ENCODE peak calls at places on chromosomes 4 and X, in six cellular contexts. H, U, C, S, A and J are unnamed samples.
A peak's percentile ranks its signal among the peaks of the same experiment; 100 is the strongest.

GRCh38 chr4:138910914-138911336 is 104.7 kb upstream of the NOCT start:
- DNase-seq in S (peak; percentile 72), U (peak; percentile 59), H (peak; percentile 55), A (peak; percentile 81), C (peak; percentile 86), J (peak; percentile 22)

GRCh38 chrX:148958896-148959295 is 458.5 kb downstream of the AFF2 start:
- DNase-seq in U (no peak), C (no peak), A (no peak), H (no peak), S (no peak), J (no peak)

GRCh38 chr4:188297873-188298272 is 158.6 kb downstream of the TRIML1 start:
- DNase-seq in A (no peak), U (no peak), C (peak; percentile 85), S (no peak), H (no peak), J (no peak)

GRCh38 chrX:21798677-21799219 is 40.7 kb upstream of the MBTPS2 start:
- DNase-seq in H (no peak), A (no peak), S (peak; percentile 26), U (no peak), C (peak; percentile 28), J (peak; percentile 14)

GRCh38 chrX:110847334-110847733 is 51.7 kb upstream of the CHRDL1 start:
- DNase-seq in C (peak; percentile 63), H (peak; percentile 75), S (no peak), A (no peak), U (no peak), J (no peak)

GRCh38 chrX:29299689-29300088 is 712.4 kb downstream of the IL1RAPL1 start:
- DNase-seq in H (no peak), U (no peak), S (no peak), A (no peak), C (no peak), J (no peak)

GRCh38 chrX:39497717-39498265 is 600.0 kb downstream of the BCOR start:
- DNase-seq in C (no peak), A (no peak), H (no peak), S (no peak), U (no peak), J (no peak)

GRCh38 chr4:70842761-70843435 is 3.2 kb upstream of the GRSF1 start:
- DNase-seq in C (no peak), H (no peak), S (no peak), U (no peak), A (no peak), J (no peak)

GRCh38 chrX:153867671-153868070 is 18.3 kb downstream of the L1CAM start:
- DNase-seq in U (no peak), S (no peak), A (no peak), H (no peak), C (no peak), J (no peak)

GRCh38 chrX:155747520-155747919 is 133.6 kb upstream of the VAMP7 start:
- DNase-seq in A (peak; percentile 27), U (no peak), H (peak; percentile 10), C (no peak), S (peak; percentile 80), J (peak; percentile 17)

GRCh38 chr4:65344278-65344825 is 325.9 kb downstream of the EPHA5 start:
- DNase-seq in U (no peak), H (no peak), A (no peak), C (no peak), S (no peak), J (no peak)

GRCh38 chrX:123455693-123456092 is 271.6 kb downstream of the GRIA3 start:
- DNase-seq in U (no peak), S (no peak), A (no peak), H (no peak), C (no peak), J (no peak)

GRCh38 chrX:122565952-122566351 is 618.1 kb upstream of the GRIA3 start:
- DNase-seq in H (no peak), U (no peak), C (peak; percentile 90), A (no peak), S (no peak), J (no peak)

DNA sequence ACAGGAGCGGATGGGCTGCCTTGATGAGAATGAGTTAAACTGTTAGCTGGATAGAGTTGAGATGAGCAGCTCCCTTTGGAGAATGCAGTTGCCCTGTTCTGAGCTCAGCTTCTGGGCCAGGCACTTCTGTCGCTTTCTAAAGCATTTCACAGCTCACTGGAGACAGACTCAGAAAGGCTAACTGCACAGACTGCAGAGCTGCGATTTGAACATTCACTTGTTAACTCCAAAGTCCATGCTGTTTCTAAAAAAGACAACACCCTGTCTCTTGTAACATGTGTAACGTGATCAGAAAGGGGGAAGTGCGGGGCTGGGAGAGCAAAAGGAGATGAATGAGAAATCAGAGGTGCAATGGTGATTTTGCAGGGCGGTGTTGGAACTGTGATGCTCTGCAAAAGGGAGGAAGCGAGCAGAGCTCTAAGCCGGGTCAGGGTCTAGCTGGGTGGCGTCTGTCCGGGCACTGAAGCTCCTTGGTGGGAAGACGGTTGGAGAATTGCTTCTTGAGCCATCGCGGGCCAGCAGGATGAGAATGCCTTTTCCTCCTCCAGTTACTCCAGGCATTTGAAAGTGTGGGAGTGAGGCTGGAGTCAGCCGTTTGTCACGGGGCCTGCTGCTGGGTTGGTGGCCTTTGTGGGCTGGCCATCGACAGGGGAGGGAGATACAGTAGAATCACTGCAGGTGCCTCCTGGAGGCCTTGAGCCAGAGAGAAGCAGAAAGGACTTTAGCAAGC is 20.3 kb downstream of the TBC1D14 start:
- DNase-seq in S (no peak), A (no peak), U (no peak), H (no peak), C (no peak), J (no peak)
- H3K4me3 ChIP-seq in S (no peak overlapping the region), A (no peak overlapping the region), U (no peak overlapping the region), H (peak overlapping the region; percentile 14), C (no peak overlapping the region), J (no peak overlapping the region)

GRCh38 chr4:145871209-145871608 is 67.4 kb downstream of the ZNF827 start:
- DNase-seq in A (no peak), S (no peak), U (no peak), C (no peak), H (no peak), J (no peak)

GRCh38 chr4:145865274-145865941 is 73.2 kb downstream of the ZNF827 start:
- DNase-seq in S (no peak), A (no peak), U (no peak), H (no peak), C (no peak), J (no peak)

GRCh38 chr4:145868637-145869409 is 69.8 kb downstream of the ZNF827 start:
- DNase-seq in S (no peak), H (no peak), A (no peak), C (peak; percentile 12), U (no peak), J (no peak)

GRCh38 chr4:145870155-145871020 is 68.2 kb downstream of the ZNF827 start:
- DNase-seq in U (no peak), A (no peak), C (no peak), H (no peak), S (no peak), J (no peak)

GRCh38 chr4:145867416-145867815 is 71.2 kb downstream of the ZNF827 start:
- DNase-seq in A (no peak), H (no peak), U (no peak), S (no peak), C (peak; percentile 22), J (no peak)
- H3K4me1 ChIP-seq in A (no peaks in the 10 kb centered on the region), H (no peaks in the 10 kb centered on the region), U (peaks cover 2% of the 10 kb centered on the region), S (no peaks in the 10 kb centered on the region), C (peaks cover 2% of the 10 kb centered on the region), J (peaks cover 45% of the 10 kb centered on the region)

GRCh38 chr4:55297346-55297745 is 48.7 kb upstream of the SRD5A3 start:
- DNase-seq in C (peak; percentile 5), H (no peak), A (no peak), S (peak; percentile 58), U (no peak), J (no peak)
- H3K4me3 ChIP-seq in C (no peak overlapping the region), H (no peak overlapping the region), A (no peak overlapping the region), S (no peak overlapping the region), U (no peak overlapping the region), J (no peak overlapping the region)

GRCh38 chr4:6689506-6689960 is 4.1 kb upstream of the S100P start:
- DNase-seq in U (no peak), S (peak; percentile 75), H (no peak), C (no peak), A (no peak), J (no peak)
- H3K4me1 ChIP-seq in U (peaks cover 2% of the 10 kb centered on the region), S (peaks cover 36% of the 10 kb centered on the region), H (peaks cover 14% of the 10 kb centered on the region), C (peaks cover 23% of the 10 kb centered on the region), A (peaks cover 2% of the 10 kb centered on the region), J (no peaks in the 10 kb centered on the region)

GRCh38 chr4:81769244-81769643 is 297.5 kb upstream of the RASGEF1B start:
- DNase-seq in H (no peak), C (no peak), S (no peak), U (no peak), A (no peak), J (no peak)

GRCh38 chr4:81771721-81772120 is 300.0 kb upstream of the RASGEF1B start:
- DNase-seq in U (no peak), S (no peak), H (no peak), C (no peak), A (no peak), J (no peak)

GRCh38 chr4:81776794-81777193 is 305.1 kb upstream of the RASGEF1B start:
- DNase-seq in C (no peak), H (no peak), A (no peak), U (no peak), S (no peak), J (no peak)

DNA sequence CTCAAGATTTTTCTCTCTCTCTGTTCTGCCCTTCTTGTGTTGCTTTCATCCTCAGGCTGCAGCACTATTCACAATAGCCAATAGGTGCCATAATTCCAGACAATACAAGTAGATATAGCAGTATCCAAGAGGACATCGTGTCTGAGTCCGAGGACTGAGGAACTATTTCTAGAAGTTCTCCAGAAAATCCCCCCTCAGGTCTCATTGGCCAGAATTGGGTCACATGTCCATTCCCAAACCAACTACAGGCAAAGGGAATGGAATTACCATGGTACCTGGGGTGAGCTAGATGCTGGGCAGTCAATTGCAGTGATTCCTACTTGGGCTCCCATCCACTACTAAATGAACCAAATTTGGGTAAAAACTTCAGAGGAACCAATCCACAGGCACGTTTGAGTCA is 301.9 kb upstream of the RASGEF1B start:
- DNase-seq in S (no peak), A (no peak), U (no peak), H (no peak), C (no peak), J (no peak)
- H3K4me3 ChIP-seq in S (no peak overlapping the region), A (no peak overlapping the region), U (no peak overlapping the region), H (no peak overlapping the region), C (no peak overlapping the region), J (no peak overlapping the region)

GRCh38 chr4:101127176-101127790 is 220.0 kb downstream of the PPP3CA start:
- DNase-seq in S (no peak), C (no peak), A (no peak), U (no peak), H (no peak), J (no peak)
- H3K4me1 ChIP-seq in S (no peaks in the 10 kb centered on the region), C (no peaks in the 10 kb centered on the region), A (no peaks in the 10 kb centered on the region), U (no peaks in the 10 kb centered on the region), H (peaks cover 9% of the 10 kb centered on the region), J (peaks cover 30% of the 10 kb centered on the region)

GRCh38 chr4:25872851-25873631 is 10.3 kb upstream of the SEL1L3 start:
- DNase-seq in H (no peak), A (no peak), C (no peak), S (no peak), U (no peak), J (no peak)

GRCh38 chr4:25878676-25879075 is 15.9 kb upstream of the SEL1L3 start:
- DNase-seq in S (no peak), C (no peak), A (no peak), H (no peak), U (no peak), J (no peak)

GRCh38 chr4:25875281-25875745 is 12.5 kb upstream of the SEL1L3 start:
- DNase-seq in C (no peak), H (no peak), S (no peak), A (no peak), U (no peak), J (no peak)

GRCh38 chr4:25873632-25874129 is 10.9 kb upstream of the SEL1L3 start:
- DNase-seq in A (no peak), H (no peak), S (no peak), C (no peak), U (no peak), J (no peak)

GRCh38 chr4:25874641-25875040 is 11.9 kb upstream of the SEL1L3 start:
- DNase-seq in A (no peak), S (no peak), U (no peak), H (no peak), C (no peak), J (no peak)
- H3K4me3 ChIP-seq in A (no peak overlapping the region), S (no peak overlapping the region), U (no peak overlapping the region), H (no peak overlapping the region), C (no peak overlapping the region), J (no peak overlapping the region)